ENCODE peak calls at places on chromosomes 5 and 9, in nine cellular contexts. C is astrocyte of the cerebellum; H is GM10248; B is adrenal gland; R is NCI-H1092; O is OCI-M1; X is stimulated activated CD4-positive, alpha-beta T cell treated with anti-CD3 and anti-CD28 coated beads, Interleukin-1b, Interleukin-23, amount 100 ng/mL, for 1 hour; U is activated gamma-delta T cell treated with Interleukin-2 at 50 U/mL for 16 hours; D is putamen. L is an unnamed sample.

GRCh38 chr5:65394078-65394477 is 87.6 kb downstream of the ADAMTS6 start:
- DNase-seq in C (peak), H (no peak), B (peak), R (no peak), O (peak), X (no peak), U (no peak), D (peak), L (no peak)

GRCh38 chr5:178116406-178116885 is 3.1 kb downstream of the N4BP3 start:
- DNase-seq in C (no peak), H (peak), B (no peak), R (no peak), O (peak), X (peak), U (peak), D (no peak), L (no peak)

GRCh38 chr5:103475629-103476240 is 86.9 kb downstream of the NUDT12 start:
- DNase-seq in C (peak), H (peak), B (no peak), R (peak), O (peak), X (no peak), U (no peak), D (peak), L (no peak)

GRCh38 chr5:76787237-76787636 is 31.6 kb upstream of the F2RL1 start:
- DNase-seq in C (peak), H (no peak), B (no peak), R (no peak), O (no peak), X (no peak), U (no peak), D (no peak), L (no peak)

GRCh38 chr5:40841068-40841805 is at the start of gene CARD6:
- DNase-seq in C (no peak), H (peak), B (no peak), R (no peak), O (peak), X (no peak), U (no peak), D (no peak), L (no peak)

GRCh38 chr9:126719677-126720435 is 85.0 kb upstream of the ZBTB43 start:
- DNase-seq in C (peak), H (peak), B (peak), R (peak), O (no peak), X (peak), U (peak), D (peak), L (no peak)

GRCh38 chr9:16450043-16450442 is 420.4 kb downstream of the BNC2 start:
- DNase-seq in C (no peak), H (no peak), B (no peak), R (no peak), O (no peak), X (no peak), U (no peak), D (no peak), L (no peak)

GRCh38 chr5:98927242-98927987 is 1.4 kb downstream of the CHD1 start:
- DNase-seq in C (peak), H (peak), B (peak), R (no peak), O (peak), X (peak), U (peak), D (peak), L (no peak)

L was measured in NCI-H1930.